ENCODE peak calls at places on chromosomes 3 and 15, in seven cellular contexts. Y is heart right ventricle, A is PC-9, D is body of pancreas, P is fibroblast of lung, K is stomach, V is left ventricle myocardium inferior. W is an unnamed sample.
A peak's percentile ranks its signal among the peaks of the same experiment; 100 is the strongest.

GRCh38 chr3:26753109-26753508 is 130.5 kb downstream of the LRRC3B start:
- DNase-seq in Y (no peak), A (no peak), D (no peak), P (no peak), K (no peak), V (no peak), W (no peak)

GRCh38 chr3:190017575-190018288 is 103.0 kb downstream of the P3H2 start:
- DNase-seq in Y (peak; percentile 12), A (peak; percentile 65), D (peak; percentile 53), P (peak; percentile 80), K (peak; percentile 35), V (no peak), W (peak; percentile 77)

GRCh38 chr3:115164374-115165221 is 17.5 kb upstream of the ZBTB20 start:
- DNase-seq in Y (no peak), A (no peak), D (no peak), P (peak; percentile 36), K (no peak), V (no peak), W (no peak)

GRCh38 chr15:100898661-100899462 is 19.2 kb downstream of the ALDH1A3 start:
- DNase-seq in Y (no peak), A (no peak), D (no peak), P (no peak), K (no peak), V (no peak), W (no peak)

GRCh38 chr3:158352551-158352950 is 218.4 kb upstream of the MLF1 start:
- DNase-seq in Y (no peak), A (no peak), D (no peak), P (no peak), K (no peak), V (no peak), W (no peak)

GRCh38 chr15:97585408-97585807 is 375.1 kb upstream of the ARRDC4 start:
- DNase-seq in Y (no peak), A (no peak), D (no peak), P (no peak), K (no peak), V (no peak), W (no peak)

GRCh38 chr3:42066516-42067181 is 24.5 kb upstream of the TRAK1 start:
- DNase-seq in Y (peak; percentile 73), A (no peak), D (peak; percentile 43), P (peak; percentile 86), K (no peak), V (no peak), W (no peak)

GRCh38 chr15:37134699-37135131 is 34.4 kb upstream of the MEIS2 start:
- DNase-seq in Y (no peak), A (no peak), D (peak; percentile 19), P (peak; percentile 41), K (no peak), V (no peak), W (no peak)

GRCh38 chr15:30929982-30930381 is 26.3 kb downstream of the FAN1 start:
- DNase-seq in Y (no peak), A (no peak), D (no peak), P (no peak), K (no peak), V (no peak), W (no peak)

GRCh38 chr3:10504161-10505049 is 981 bp downstream of the ATP2B2 start:
- DNase-seq in Y (no peak), A (no peak), D (no peak), P (no peak), K (no peak), V (no peak), W (no peak)

GRCh38 chr15:38112406-38112805 is 140.2 kb upstream of the SPRED1 start:
- DNase-seq in Y (no peak), A (no peak), D (no peak), P (no peak), K (no peak), V (no peak), W (no peak)

GRCh38 chr3:155651489-155652223 is 93.2 kb downstream of the PLCH1 start:
- DNase-seq in Y (no peak), A (no peak), D (no peak), P (peak; percentile 29), K (no peak), V (no peak), W (peak; percentile 15)

GRCh38 chr3:165669502-165669901 is 167.7 kb downstream of the BCHE start:
- DNase-seq in Y (no peak), A (no peak), D (no peak), P (peak; percentile 36), K (no peak), V (no peak), W (no peak)

GRCh38 chr15:25185791-25186190 is 231.0 kb downstream of the SNRPN start:
- DNase-seq in Y (no peak), A (no peak), D (no peak), P (no peak), K (no peak), V (no peak), W (no peak)

GRCh38 chr15:25182736-25183445 is 228.1 kb downstream of the SNRPN start:
- DNase-seq in Y (no peak), A (no peak), D (peak; percentile 5), P (no peak), K (no peak), V (peak; percentile 13), W (no peak)

GRCh38 chr15:25183581-25184330 is 229.0 kb downstream of the SNRPN start:
- DNase-seq in Y (no peak), A (no peak), D (peak; percentile 1), P (no peak), K (no peak), V (peak; percentile 5), W (no peak)

GRCh38 chr15:25185156-25185710 is 230.4 kb downstream of the SNRPN start:
- DNase-seq in Y (no peak), A (no peak), D (no peak), P (no peak), K (no peak), V (peak; percentile 3), W (no peak)

DNA sequence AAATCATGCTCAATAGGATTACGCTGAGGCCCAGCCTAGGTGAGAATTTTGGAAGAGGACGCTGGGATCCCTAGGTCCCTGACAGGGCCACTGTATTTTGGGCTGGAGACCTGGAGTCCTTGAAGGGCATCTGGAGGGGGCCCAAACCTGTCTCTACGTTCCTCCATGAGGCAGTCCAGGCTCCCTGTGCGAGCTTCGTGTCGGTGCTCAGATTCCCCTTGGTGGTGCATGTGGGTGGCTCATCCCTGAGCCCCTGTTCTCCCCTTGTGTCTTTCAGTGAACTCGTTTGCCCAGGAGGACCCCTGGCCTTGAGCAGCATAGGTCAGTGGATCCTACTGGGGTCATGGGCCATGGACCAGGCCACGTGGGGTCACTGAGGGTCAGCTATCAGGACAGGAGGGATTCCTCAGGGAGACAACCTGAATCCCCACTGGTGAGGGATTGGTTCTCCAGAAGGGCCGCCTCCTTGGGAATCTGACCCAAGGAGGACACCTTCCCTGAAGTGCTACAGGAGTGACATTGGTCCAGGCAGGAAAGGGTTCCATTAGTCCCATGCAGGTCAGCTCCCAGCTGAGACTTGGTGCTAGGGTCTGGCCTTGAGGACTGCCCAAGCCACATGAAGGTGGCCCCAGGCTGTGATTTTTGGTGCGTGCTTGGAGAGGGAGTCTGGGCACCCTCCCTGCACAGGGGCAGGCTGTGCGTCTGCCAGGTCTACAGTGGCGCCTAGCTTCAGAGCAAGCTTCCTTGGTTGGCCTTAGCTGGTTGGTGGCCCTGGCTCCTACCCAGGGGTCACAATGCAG is 229.8 kb downstream of the SNRPN start:
- DNase-seq in Y (no peak), A (no peak), D (no peak), P (no peak), K (no peak), V (peak; percentile 3), W (no peak)
- H3K9me3 ChIP-seq in Y (peaks cover 23% of the 10 kb centered on the region), A (no peaks in the 10 kb centered on the region), D (no peaks in the 10 kb centered on the region), P (no peaks in the 10 kb centered on the region), K (peaks cover 100% of the 10 kb centered on the region), V (peaks cover 51% of the 10 kb centered on the region), W (no peaks in the 10 kb centered on the region)

DNA sequence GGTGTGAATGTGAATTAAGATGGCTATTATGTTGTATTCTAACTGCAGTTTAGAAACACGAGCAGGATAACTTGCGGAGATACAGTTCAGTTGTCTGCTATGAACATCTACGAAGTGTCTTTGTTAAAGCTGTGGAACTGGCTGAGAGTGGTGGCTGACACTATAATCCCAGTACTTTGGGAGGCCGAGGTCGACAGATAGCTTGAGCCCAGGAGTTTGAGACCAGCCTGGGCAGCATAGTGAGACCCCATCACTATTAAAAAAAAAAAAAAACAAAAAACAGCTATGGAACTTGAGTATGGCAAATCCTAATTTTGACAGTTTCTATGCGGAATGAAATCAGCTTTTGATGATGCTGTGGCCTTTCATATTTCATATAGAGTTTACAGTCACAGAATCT is 1.7 kb downstream of the EAF1 start:
- DNase-seq in Y (no peak), A (no peak), D (no peak), P (no peak), K (no peak), V (no peak), W (no peak)
- H3K4me3 ChIP-seq in Y (no peak overlapping the region), A (peak overlapping the region; percentile 96), D (no peak overlapping the region), P (peak overlapping the region; percentile 98), K (peak overlapping the region; percentile 83), V (peak overlapping the region; percentile 96), W (peak overlapping the region; percentile 89)

GRCh38 chr3:124582621-124583437 is 147.4 kb upstream of the UMPS start:
- DNase-seq in Y (no peak), A (no peak), D (no peak), P (peak; percentile 38), K (no peak), V (no peak), W (no peak)

GRCh38 chr3:124579641-124580040 is 150.6 kb upstream of the UMPS start:
- DNase-seq in Y (no peak), A (no peak), D (no peak), P (no peak), K (no peak), V (no peak), W (no peak)

GRCh38 chr3:124584245-124584551 is 146.1 kb upstream of the UMPS start:
- DNase-seq in Y (no peak), A (no peak), D (no peak), P (no peak), K (no peak), V (no peak), W (no peak)

GRCh38 chr3:124584552-124585391 is 145.5 kb upstream of the UMPS start:
- DNase-seq in Y (peak; percentile 79), A (peak; percentile 45), D (peak; percentile 95), P (peak; percentile 67), K (peak; percentile 93), V (peak; percentile 84), W (peak; percentile 81)

GRCh38 chr3:124582196-124582595 is 148.1 kb upstream of the UMPS start:
- DNase-seq in Y (no peak), A (no peak), D (no peak), P (no peak), K (no peak), V (no peak), W (no peak)
- H3K27me3 ChIP-seq in Y (peaks cover 41% of the 10 kb centered on the region), A (peaks cover 22% of the 10 kb centered on the region), D (no peaks in the 10 kb centered on the region), P (peaks cover 25% of the 10 kb centered on the region), K (peaks cover 24% of the 10 kb centered on the region), V (no peaks in the 10 kb centered on the region), W (peaks cover 10% of the 10 kb centered on the region)

GRCh38 chr3:35183915-35184675 is 455.2 kb upstream of the ARPP21 start:
- DNase-seq in Y (no peak), A (no peak), D (no peak), P (peak; percentile 83), K (no peak), V (no peak), W (no peak)

GRCh38 chr3:35187908-35188307 is 451.4 kb upstream of the ARPP21 start:
- DNase-seq in Y (no peak), A (no peak), D (no peak), P (no peak), K (no peak), V (no peak), W (no peak)

DNA sequence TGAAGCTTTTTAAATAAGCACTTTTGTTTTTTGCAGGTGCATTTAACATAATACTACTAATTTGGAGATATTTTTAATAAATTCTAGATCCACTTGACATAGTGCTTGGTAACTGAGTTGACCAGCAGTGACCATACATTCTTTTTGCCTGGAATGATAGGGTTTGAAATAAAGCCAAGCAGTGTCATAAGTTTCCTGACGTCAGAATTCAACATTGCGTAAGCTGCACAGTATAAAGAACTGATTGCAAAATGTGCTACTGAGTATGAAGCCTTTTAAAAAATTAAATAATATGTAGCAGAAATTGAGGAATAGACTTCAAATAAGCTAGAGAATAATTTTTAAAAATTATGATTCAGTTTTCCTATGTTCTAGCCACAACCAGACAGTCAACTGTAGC is 454.6 kb upstream of the ARPP21 start:
- DNase-seq in Y (no peak), A (no peak), D (no peak), P (peak; percentile 77), K (no peak), V (no peak), W (no peak)
- H3K9me3 ChIP-seq in Y (peaks cover 28% of the 10 kb centered on the region), A (no peaks in the 10 kb centered on the region), D (no peaks in the 10 kb centered on the region), P (no peaks in the 10 kb centered on the region), K (peaks cover 32% of the 10 kb centered on the region), V (peaks cover 44% of the 10 kb centered on the region), W (no peaks in the 10 kb centered on the region)

W was measured in MG63.